ENCODE peak calls at places on chromosomes 12 and 14, in five cellular contexts. L is breast epithelium, J is adrenal gland, H is astrocyte, A is colonic mucosa. C is an unnamed sample.
A peak's percentile ranks its signal among the peaks of the same experiment; 100 is the strongest.

GRCh38 chr12:1471224-1471623 is 123.2 kb downstream of the FBXL14 start:
- DNase-seq in J (no peak), L (no peak), H (peak; percentile 45), A (no peak), C (no peak)

GRCh38 chr12:82329508-82329907 is 28.7 kb downstream of the CCDC59 start:
- DNase-seq in L (no peak), A (no peak), H (no peak), J (no peak), C (no peak)

GRCh38 chr12:27969901-27970390 is 2.6 kb downstream of the PTHLH start:
- DNase-seq in H (peak; percentile 75), A (peak; percentile 40), J (peak; percentile 35), L (peak; percentile 76), C (peak; percentile 33)

GRCh38 chr12:64056741-64057140 is 165.4 kb downstream of the KICS2 start:
- DNase-seq in J (no peak), A (no peak), L (no peak), H (no peak), C (no peak)

GRCh38 chr14:68964300-68965093 is 14.6 kb downstream of the ACTN1 start:
- DNase-seq in L (no peak), A (no peak), J (no peak), H (no peak), C (no peak)

GRCh38 chr12:49784756-49785409 is 43.3 kb downstream of the NCKAP5L start:
- DNase-seq in L (no peak), H (peak; percentile 37), J (no peak), A (no peak), C (no peak)

GRCh38 chr12:49539406-49540228 is 787 bp downstream of the KCNH3 start:
- DNase-seq in J (no peak), A (no peak), L (no peak), H (no peak), C (no peak)

GRCh38 chr14:61701946-61702345 is 6.6 kb downstream of the HIF1A start:
- DNase-seq in J (no peak), H (no peak), L (no peak), A (no peak), C (no peak)

GRCh38 chr12:83818888-83819287 is 1093.7 kb downstream of the SLC6A15 start:
- DNase-seq in L (no peak), A (no peak), H (peak; percentile 31), J (peak; percentile 85), C (no peak)

GRCh38 chr12:127230843-127231260 is 1036.1 kb upstream of the TMEM132C start:
- DNase-seq in A (no peak), J (no peak), H (peak; percentile 99), L (no peak), C (no peak)

GRCh38 chr12:50201987-50202521 is 34.9 kb upstream of the CERS5 start:
- DNase-seq in A (peak; percentile 56), H (peak; percentile 93), J (no peak), L (no peak), C (no peak)

GRCh38 chr12:112126000-112126431 is 656 bp downstream of the TRAFD1 start:
- DNase-seq in A (no peak), J (no peak), L (no peak), H (no peak), C (no peak)

GRCh38 chr14:40367717-40368116 is 935.5 kb upstream of the FBXO33 start:
- DNase-seq in H (no peak), A (no peak), J (no peak), L (no peak), C (no peak)

GRCh38 chr12:21453312-21453852 is 15.9 kb downstream of the PYROXD1 start:
- DNase-seq in J (no peak), A (no peak), H (no peak), L (no peak), C (no peak)

DNA sequence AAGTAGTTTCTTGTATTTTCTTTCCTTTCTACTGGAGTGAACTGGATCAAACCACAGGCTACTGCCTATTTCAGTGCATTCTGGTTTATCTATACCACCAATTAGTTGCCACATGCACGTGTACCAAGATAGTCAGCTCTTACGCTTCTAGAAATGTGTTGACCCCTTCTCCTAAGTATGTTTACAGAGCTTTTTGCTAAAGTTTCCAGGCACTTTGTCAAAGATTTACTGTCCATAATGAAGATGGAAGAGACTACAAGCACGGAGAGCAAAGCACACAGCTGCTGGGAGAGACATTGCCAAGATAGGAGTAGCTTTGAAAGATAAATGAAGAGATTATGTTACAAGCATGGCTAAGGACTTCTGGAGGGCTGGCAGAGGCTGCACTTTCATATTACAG is 59.1 kb upstream of the KITLG start:
- DNase-seq in J (no peak), L (no peak), H (peak; percentile 64), A (no peak), C (no peak)
- H3K27ac ChIP-seq in J (no peak overlapping the region), L (no peak overlapping the region), H (no peak overlapping the region), A (peak overlapping the region; percentile 26), C (no peak overlapping the region)

DNA sequence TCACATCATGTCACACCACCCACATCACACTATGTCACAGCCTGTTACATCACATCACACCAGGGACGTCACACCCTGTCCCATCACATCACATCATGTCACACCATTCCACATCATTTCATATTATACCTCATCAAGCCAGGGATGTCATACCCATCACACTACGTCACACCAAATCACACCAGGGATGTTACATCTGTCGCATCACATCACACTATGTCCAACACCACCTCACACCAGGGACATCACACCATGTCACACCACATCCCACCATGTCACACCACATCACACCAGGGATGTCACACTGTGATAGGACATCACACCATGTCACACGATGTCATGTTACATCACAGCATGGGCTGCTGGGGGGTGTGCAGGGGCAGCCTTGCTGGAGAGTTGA is 110.6 kb downstream of the TMEM121 start:
- DNase-seq in H (no peak), L (no peak), J (no peak), A (no peak), C (no peak)
- H3K27ac ChIP-seq in H (no peak overlapping the region), L (no peak overlapping the region), J (no peak overlapping the region), A (no peak overlapping the region), C (no peak overlapping the region)

GRCh38 chr14:81170829-81171195 is 49.9 kb downstream of the GTF2A1 start:
- DNase-seq in H (no peak), A (no peak), J (no peak), L (no peak), C (no peak)
- H3K27ac ChIP-seq in H (no peak overlapping the region), A (peak overlapping the region; percentile 97), J (no peak overlapping the region), L (peak overlapping the region; percentile 94), C (peak overlapping the region; percentile 99)

GRCh38 chr14:80930095-80930494 is 11.4 kb downstream of the CEP128 start:
- DNase-seq in L (no peak), H (no peak), A (no peak), J (no peak), C (no peak)
- H3K27ac ChIP-seq in L (no peak overlapping the region), H (no peak overlapping the region), A (no peak overlapping the region), J (no peak overlapping the region), C (no peak overlapping the region)

DNA sequence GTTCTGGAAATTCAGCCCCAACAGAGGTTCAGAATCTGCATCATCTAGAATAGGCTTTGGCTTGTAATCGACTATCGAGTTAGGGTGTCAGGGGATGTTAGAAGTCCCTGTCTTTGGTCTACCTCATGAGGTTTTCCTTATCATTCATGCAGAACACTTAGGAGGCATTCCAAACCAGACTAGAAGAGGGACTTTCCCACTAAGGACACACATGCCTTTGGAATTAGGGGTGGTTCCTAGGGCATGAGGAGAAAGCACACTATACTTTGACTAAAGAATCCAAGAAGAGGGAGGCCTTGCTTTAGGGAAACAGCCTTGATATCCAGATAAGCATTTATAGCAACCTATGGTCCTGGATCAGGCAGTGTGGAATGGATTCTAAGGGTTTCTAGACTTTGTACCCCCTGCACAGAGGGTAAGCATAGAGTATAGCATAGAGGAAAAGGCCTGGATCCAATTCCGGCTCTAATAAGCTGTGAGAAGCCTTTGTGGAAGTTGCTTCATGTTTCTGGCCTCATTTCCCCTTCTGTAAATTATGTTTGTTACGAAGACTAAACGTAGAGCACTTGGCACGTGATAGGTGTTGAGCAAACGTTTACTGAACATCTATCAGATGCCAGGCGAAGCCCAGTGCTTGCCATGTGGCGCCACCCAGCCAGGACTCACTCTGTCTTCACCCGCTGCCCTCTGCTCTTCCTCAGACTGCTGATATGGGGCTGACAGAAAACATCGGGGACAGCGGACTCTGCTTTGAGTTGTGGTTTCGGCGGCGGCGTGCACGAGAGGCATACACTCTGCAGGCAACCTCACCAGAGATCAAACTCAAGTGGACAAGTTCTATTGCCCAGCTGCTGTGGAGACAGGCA is 13.2 kb downstream of the ZNF219 start:
- DNase-seq in H (peak; percentile 79), L (no peak), A (no peak), J (peak; percentile 86), C (no peak)
- H3K27ac ChIP-seq in H (peak overlapping the region; percentile 43), L (peak overlapping the region; percentile 34), A (no peak overlapping the region), J (peak overlapping the region; percentile 2), C (no peak overlapping the region)

DNA sequence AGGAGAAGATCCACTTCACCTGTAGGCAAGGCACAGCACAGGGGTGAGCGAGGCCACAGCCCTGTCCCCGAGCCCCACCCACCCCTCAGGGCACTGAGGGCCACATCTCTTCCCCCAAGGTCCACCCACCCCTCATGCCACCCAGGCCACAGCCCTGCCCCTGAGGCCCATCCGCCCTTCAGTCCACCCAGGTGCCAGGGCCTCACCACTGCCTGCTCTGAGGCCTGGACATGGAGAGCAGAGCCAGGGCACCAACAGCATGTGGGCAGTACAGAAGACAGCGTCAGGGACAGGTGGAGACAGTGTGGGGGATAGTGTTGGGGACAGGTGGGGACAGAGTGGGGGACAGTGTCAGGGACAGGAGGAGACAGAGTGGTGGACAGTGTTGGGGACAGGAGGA is 138.3 kb downstream of the TMEM121 start:
- DNase-seq in H (no peak), L (no peak), A (no peak), J (no peak), C (no peak)
- H3K27ac ChIP-seq in H (no peak overlapping the region), L (no peak overlapping the region), A (no peak overlapping the region), J (no peak overlapping the region), C (no peak overlapping the region)

GRCh38 chr14:56423591-56423991 is 156.0 kb upstream of the TMEM260 start:
- DNase-seq in J (no peak), H (peak; percentile 41), A (no peak), L (no peak), C (no peak)

GRCh38 chr14:56417173-56417572 is 162.4 kb upstream of the TMEM260 start:
- DNase-seq in A (no peak), H (peak; percentile 14), L (no peak), J (no peak), C (no peak)

DNA sequence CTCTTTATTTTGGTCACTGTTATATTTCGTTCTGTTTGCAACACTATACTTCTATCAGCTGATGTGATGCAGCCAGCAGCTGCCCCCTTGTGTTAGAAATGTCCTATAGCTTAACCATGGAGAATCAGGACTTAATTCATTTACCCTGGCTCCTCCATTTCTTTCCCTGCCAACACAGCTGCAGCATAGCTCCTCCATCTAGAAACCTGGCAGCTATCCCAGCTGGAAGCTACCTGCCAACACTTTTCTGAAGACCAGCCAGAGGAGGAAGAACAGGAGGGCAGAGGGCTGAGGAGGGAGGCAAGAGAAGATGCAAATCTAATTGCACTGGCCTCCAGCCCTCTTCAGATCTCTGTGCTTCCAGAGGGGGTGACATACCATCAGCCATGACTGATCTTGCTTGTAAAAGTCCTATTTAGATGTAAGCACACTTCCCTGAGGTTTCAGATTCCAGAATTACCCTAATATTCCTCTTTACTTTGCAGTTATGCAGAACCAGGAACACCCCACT is 156.8 kb upstream of the TMEM260 start:
- DNase-seq in A (peak; percentile 42), L (peak; percentile 76), H (peak; percentile 67), J (peak; percentile 64), C (no peak)
- H3K27ac ChIP-seq in A (no peak overlapping the region), L (no peak overlapping the region), H (no peak overlapping the region), J (no peak overlapping the region), C (no peak overlapping the region)

C was measured in caudate nucleus.